ENCODE peak calls at places on chromosome 16, in five cellular contexts. One of them, this sample, is unnamed.

GRCh38 chr16:72844225-72844920 is 203.6 kb downstream of the ZFHX3 start:
- DNase-seq in HL-60: peak; percentile 73
- DNase-seq in Panc1: no peak
- DNase-seq in spleen: no peak
- DNase-seq in stomach: no peak
- DNase-seq in this sample: no peak

GRCh38 chr16:54846761-54847160 is 83.9 kb upstream of the IRX5 start:
- DNase-seq in HL-60: no peak
- DNase-seq in Panc1: no peak
- DNase-seq in spleen: no peak
- DNase-seq in stomach: no peak
- DNase-seq in this sample: no peak

GRCh38 chr16:62077998-62078397 is 41.8 kb upstream of the CDH8 start:
- DNase-seq in HL-60: no peak
- DNase-seq in Panc1: no peak
- DNase-seq in spleen: no peak
- DNase-seq in stomach: no peak
- DNase-seq in this sample: no peak

GRCh38 chr16:23505180-23505665 is 5.1 kb downstream of the GGA2 start:
- DNase-seq in HL-60: no peak
- DNase-seq in Panc1: no peak
- DNase-seq in spleen: no peak
- DNase-seq in stomach: no peak
- DNase-seq in this sample: no peak

GRCh38 chr16:89621698-89622409 is 8.4 kb downstream of the DPEP1 start:
- DNase-seq in HL-60: no peak
- DNase-seq in Panc1: no peak
- DNase-seq in spleen: no peak
- DNase-seq in stomach: no peak
- DNase-seq in this sample: no peak

GRCh38 chr16:12009462-12009861 is 32.9 kb downstream of the SNX29 start:
- DNase-seq in HL-60: peak; percentile 47
- DNase-seq in Panc1: no peak
- DNase-seq in spleen: no peak
- DNase-seq in stomach: no peak
- DNase-seq in this sample: no peak

GRCh38 chr16:70490261-70490660 is 33.1 kb downstream of the COG4 start:
- DNase-seq in HL-60: peak; percentile 24
- DNase-seq in Panc1: no peak
- DNase-seq in spleen: peak; percentile 7
- DNase-seq in stomach: no peak
- DNase-seq in this sample: no peak

GRCh38 chr16:74936902-74937560 is 47.9 kb downstream of the WDR59 start:
- DNase-seq in HL-60: peak; percentile 67
- DNase-seq in Panc1: no peak
- DNase-seq in spleen: no peak
- DNase-seq in stomach: no peak
- DNase-seq in this sample: no peak

GRCh38 chr16:12637002-12637401 is 166.7 kb downstream of the CPPED1 start:
- DNase-seq in HL-60: no peak
- DNase-seq in Panc1: no peak
- DNase-seq in spleen: no peak
- DNase-seq in stomach: no peak
- DNase-seq in this sample: no peak

GRCh38 chr16:31508706-31509523 is 724 bp upstream of the RUSF1 start:
- DNase-seq in HL-60: no peak
- DNase-seq in Panc1: no peak
- DNase-seq in spleen: no peak
- DNase-seq in stomach: no peak
- DNase-seq in this sample: no peak

GRCh38 chr16:26951950-26952349 is 114.8 kb upstream of the C16orf82 start:
- DNase-seq in HL-60: no peak
- DNase-seq in Panc1: no peak
- DNase-seq in spleen: no peak
- DNase-seq in stomach: no peak
- DNase-seq in this sample: no peak

GRCh38 chr16:6247771-6248170 is 1084.9 kb upstream of the RBFOX1 start:
- DNase-seq in HL-60: no peak
- DNase-seq in Panc1: no peak
- DNase-seq in spleen: no peak
- DNase-seq in stomach: no peak
- DNase-seq in this sample: no peak

GRCh38 chr16:57846078-57846697 is 43.9 kb upstream of the KIFC3 start:
- DNase-seq in HL-60: no peak
- DNase-seq in Panc1: no peak
- DNase-seq in spleen: peak; percentile 53
- DNase-seq in stomach: no peak
- DNase-seq in this sample: no peak
- TF ChIP-seq POLR2AphosphoS5 in HL-60: no peak
- TF ChIP-seq POLR2AphosphoS5 in Panc1: no peak
- TF ChIP-seq POLR2AphosphoS5 in spleen: no peak
- TF ChIP-seq POLR2AphosphoS5 in stomach: no peak
- TF ChIP-seq POLR2AphosphoS5 in this sample: no peak

GRCh38 chr16:65042966-65043365 is 78.9 kb downstream of the CDH11 start:
- DNase-seq in HL-60: no peak
- DNase-seq in Panc1: no peak
- DNase-seq in spleen: no peak
- DNase-seq in stomach: no peak
- DNase-seq in this sample: no peak

GRCh38 chr16:65034915-65035314 is 86.9 kb downstream of the CDH11 start:
- DNase-seq in HL-60: no peak
- DNase-seq in Panc1: no peak
- DNase-seq in spleen: no peak
- DNase-seq in stomach: no peak
- DNase-seq in this sample: no peak

GRCh38 chr16:65032397-65032796 is 89.5 kb downstream of the CDH11 start:
- DNase-seq in HL-60: no peak
- DNase-seq in Panc1: no peak
- DNase-seq in spleen: no peak
- DNase-seq in stomach: no peak
- DNase-seq in this sample: no peak

GRCh38 chr16:65038125-65038524 is 83.7 kb downstream of the CDH11 start:
- DNase-seq in HL-60: no peak
- DNase-seq in Panc1: no peak
- DNase-seq in spleen: no peak
- DNase-seq in stomach: no peak
- DNase-seq in this sample: no peak

DNA sequence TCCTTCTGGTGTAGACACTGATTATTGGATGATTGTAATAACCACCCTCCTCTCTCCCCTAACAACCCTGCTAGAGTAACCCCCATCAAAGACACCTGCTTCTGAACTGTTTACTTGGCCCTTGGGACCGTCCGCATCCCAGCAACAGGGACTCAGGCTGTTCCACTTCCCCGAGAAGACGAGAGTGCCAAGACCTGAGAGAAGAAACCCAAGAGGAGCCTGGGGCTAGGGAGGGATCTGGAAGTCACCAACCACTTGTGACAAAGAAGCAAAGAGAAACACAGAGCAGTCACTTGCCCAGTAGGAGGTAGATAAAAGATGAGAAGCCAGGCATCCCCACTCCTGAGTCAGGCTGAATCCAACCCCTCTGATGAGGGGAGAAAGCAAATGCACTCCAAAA is 84.3 kb downstream of the CDH11 start:
- DNase-seq in HL-60: no peak
- DNase-seq in Panc1: no peak
- DNase-seq in spleen: no peak
- DNase-seq in stomach: no peak
- DNase-seq in this sample: no peak
- TF ChIP-seq POLR2AphosphoS5 in HL-60: no peak
- TF ChIP-seq POLR2AphosphoS5 in Panc1: no peak
- TF ChIP-seq POLR2AphosphoS5 in spleen: no peak
- TF ChIP-seq POLR2AphosphoS5 in stomach: no peak
- TF ChIP-seq POLR2AphosphoS5 in this sample: no peak

DNA sequence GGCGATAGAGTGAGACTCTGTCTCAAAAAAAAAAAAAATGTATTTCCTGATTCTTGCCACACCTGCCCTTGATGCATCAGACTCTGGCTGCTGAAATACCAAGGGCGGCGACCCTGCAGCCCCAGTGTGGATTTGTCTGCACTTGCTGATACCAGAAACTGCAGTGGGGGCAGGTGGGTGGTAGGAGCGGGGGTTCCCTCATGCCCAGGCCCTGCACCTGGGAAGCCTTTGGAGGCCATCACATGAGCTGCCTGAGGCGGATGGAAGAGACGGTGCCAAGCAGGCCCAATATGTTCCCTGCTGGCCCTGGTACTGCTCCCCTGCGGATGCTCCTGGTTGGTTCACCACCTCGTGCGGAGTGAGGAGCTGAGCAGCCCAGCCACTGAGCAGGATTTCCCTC is 50.6 kb downstream of the MARF1 start:
- DNase-seq in HL-60: peak; percentile 20
- DNase-seq in Panc1: no peak
- DNase-seq in spleen: peak; percentile 82
- DNase-seq in stomach: no peak
- DNase-seq in this sample: no peak
- TF ChIP-seq POLR2AphosphoS5 in HL-60: no peak
- TF ChIP-seq POLR2AphosphoS5 in Panc1: no peak
- TF ChIP-seq POLR2AphosphoS5 in spleen: no peak
- TF ChIP-seq POLR2AphosphoS5 in stomach: no peak
- TF ChIP-seq POLR2AphosphoS5 in this sample: no peak

GRCh38 chr16:66298571-66299120 is 67.8 kb upstream of the CDH5 start:
- DNase-seq in HL-60: no peak
- DNase-seq in Panc1: no peak
- DNase-seq in spleen: no peak
- DNase-seq in stomach: no peak
- DNase-seq in this sample: no peak
- TF ChIP-seq POLR2AphosphoS5 in HL-60: no peak
- TF ChIP-seq POLR2AphosphoS5 in Panc1: no peak
- TF ChIP-seq POLR2AphosphoS5 in spleen: no peak
- TF ChIP-seq POLR2AphosphoS5 in stomach: no peak
- TF ChIP-seq POLR2AphosphoS5 in this sample: no peak

DNA sequence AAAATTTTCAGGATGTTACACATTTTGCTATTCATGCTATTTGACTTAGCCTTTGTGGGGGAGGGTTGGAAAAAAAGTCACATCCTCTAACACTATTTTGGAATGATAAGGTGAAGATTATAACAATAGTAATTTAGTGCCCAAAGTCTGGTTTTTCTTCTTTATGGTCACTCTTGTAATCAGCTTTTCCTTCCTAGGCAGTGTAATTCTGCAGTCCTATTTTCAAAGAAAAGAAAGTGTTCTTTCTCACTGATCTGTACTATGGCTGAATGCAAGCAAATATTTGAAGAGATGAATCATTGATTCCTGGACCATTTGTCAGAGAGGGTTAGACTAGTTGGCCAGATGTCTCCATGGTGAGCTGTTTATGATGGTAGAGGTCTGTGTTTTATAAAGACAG is 8.4 kb downstream of the RSPRY1 start:
- DNase-seq in HL-60: no peak
- DNase-seq in Panc1: peak; percentile 89
- DNase-seq in spleen: no peak
- DNase-seq in stomach: no peak
- DNase-seq in this sample: no peak
- TF ChIP-seq POLR2AphosphoS5 in HL-60: no peak
- TF ChIP-seq POLR2AphosphoS5 in Panc1: no peak
- TF ChIP-seq POLR2AphosphoS5 in spleen: no peak
- TF ChIP-seq POLR2AphosphoS5 in stomach: no peak
- TF ChIP-seq POLR2AphosphoS5 in this sample: no peak

GRCh38 chr16:4263504-4264436 is 9.1 kb downstream of the TFAP4 start:
- DNase-seq in HL-60: no peak
- DNase-seq in Panc1: no peak
- DNase-seq in spleen: peak; percentile 82
- DNase-seq in stomach: peak; percentile 47
- DNase-seq in this sample: no peak
- TF ChIP-seq POLR2AphosphoS5 in HL-60: no peak
- TF ChIP-seq POLR2AphosphoS5 in Panc1: no peak
- TF ChIP-seq POLR2AphosphoS5 in spleen: no peak
- TF ChIP-seq POLR2AphosphoS5 in stomach: no peak
- TF ChIP-seq POLR2AphosphoS5 in this sample: no peak

This sample was measured in GM12892.